ENCODE peak calls at places on chromosomes 7 and 10, in eight cellular contexts. S, A, C, N, K, Z, O and W are unnamed samples.

GRCh38 chr10:29583674-29584073 is 51.1 kb downstream of the SVIL start:
- DNase-seq in S (no peak), A (no peak), K (no peak), Z (no peak), O (no peak), N (no peak), C (no peak), W (no peak)

GRCh38 chr7:158828343-158829020 is 827 bp downstream of the ESYT2 start:
- DNase-seq in N (peak; percentile 74), S (peak; percentile 29), K (no peak), O (peak; percentile 63), C (peak; percentile 68), A (no peak), Z (no peak), W (no peak)

GRCh38 chr7:78587443-78588044 is 789.0 kb downstream of the PHTF2 start:
- DNase-seq in K (no peak), N (no peak), A (no peak), O (no peak), Z (no peak), S (peak; percentile 41), C (peak; percentile 46), W (peak; percentile 29)

GRCh38 chr7:157507987-157508386 is 171.2 kb downstream of the DNAJB6 start:
- DNase-seq in N (no peak), K (no peak), A (no peak), S (no peak), C (no peak), O (no peak), Z (no peak), W (no peak)

GRCh38 chr7:149196705-149197171 is 1.4 kb downstream of the ZNF282 start:
- DNase-seq in O (no peak), K (no peak), S (peak; percentile 18), C (peak; percentile 49), Z (no peak), A (no peak), N (no peak), W (no peak)

GRCh38 chr10:14837756-14838581 is at the start of the genes CDNF, HSPA14 and MSANTD7:
- DNase-seq in S (peak; percentile 99), C (peak; percentile 100), N (peak; percentile 100), A (peak; percentile 100), K (peak; percentile 99), O (peak; percentile 100), Z (peak; percentile 96), W (peak; percentile 100)

GRCh38 chr7:1402791-1403755 is 56.2 kb downstream of the MICALL2 start:
- DNase-seq in K (no peak), S (no peak), N (no peak), C (no peak), Z (no peak), O (no peak), A (no peak), W (no peak)

GRCh38 chr10:121108051-121108450 is 256.9 kb downstream of the WDR11 start:
- DNase-seq in N (no peak), C (no peak), S (no peak), O (no peak), Z (no peak), K (no peak), A (no peak), W (no peak)

GRCh38 chr7:37943905-37944736 is 23.7 kb downstream of the EPDR1 start:
- DNase-seq in K (no peak), C (no peak), A (no peak), N (no peak), O (no peak), Z (no peak), S (no peak), W (no peak)

GRCh38 chr7:73974101-73974947 is 53.6 kb upstream of the ELN start:
- DNase-seq in S (no peak), Z (no peak), K (no peak), O (peak; percentile 39), C (no peak), A (no peak), N (no peak), W (no peak)

GRCh38 chr7:29377718-29378117 is 183.1 kb downstream of the CHN2 start:
- DNase-seq in Z (no peak), S (no peak), K (no peak), O (no peak), C (no peak), A (no peak), N (peak; percentile 57), W (no peak)

GRCh38 chr7:100370303-100370702 is 3.0 kb upstream of the PILRA start:
- DNase-seq in A (no peak), N (no peak), C (peak; percentile 47), S (no peak), O (no peak), Z (no peak), K (no peak), W (no peak)

GRCh38 chr7:95993420-95993819 is 221.1 kb downstream of the DYNC1I1 start:
- DNase-seq in C (no peak), A (no peak), Z (no peak), K (no peak), S (no peak), N (no peak), O (no peak), W (no peak)

GRCh38 chr7:100567751-100568175 is 5.9 kb downstream of the SAP25 start:
- DNase-seq in N (peak; percentile 82), O (no peak), Z (no peak), K (no peak), S (no peak), C (no peak), A (no peak), W (no peak)

DNA sequence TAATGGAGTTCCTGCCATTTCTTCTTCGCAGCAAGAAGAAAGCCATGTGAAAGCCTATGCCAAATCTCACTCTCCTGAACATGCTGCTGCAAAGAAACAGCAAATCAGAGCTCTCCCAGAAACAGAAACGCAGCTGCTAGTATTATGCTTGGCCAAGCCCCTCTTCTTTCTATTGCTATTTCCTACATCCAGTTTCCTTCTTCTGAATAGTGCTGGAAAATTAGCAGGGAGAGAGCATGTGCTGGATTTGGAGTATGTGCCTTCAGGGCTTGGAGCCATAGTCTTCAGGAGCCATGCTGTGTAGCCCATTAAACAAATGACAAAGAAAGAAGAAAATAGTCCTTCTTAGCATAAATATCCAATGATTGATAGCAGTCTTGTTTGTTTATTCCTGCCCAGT is 852.0 kb upstream of the PHF14 start:
- DNase-seq in Z (no peak), S (no peak), N (no peak), O (no peak), C (peak; percentile 17), K (no peak), A (no peak), W (no peak)
- H3K4me3 ChIP-seq in Z (no peak overlapping the region), S (no peak overlapping the region), N (no peak overlapping the region), O (no peak overlapping the region), C (no peak overlapping the region), K (no peak overlapping the region), A (no peak overlapping the region), W (no peak overlapping the region)

GRCh38 chr7:129877146-129877792 is 75.5 kb downstream of the UBE2H start:
- DNase-seq in C (no peak), N (no peak), O (no peak), S (no peak), K (no peak), A (no peak), Z (no peak), W (no peak)

GRCh38 chr7:129874722-129875121 is 78.0 kb downstream of the UBE2H start:
- DNase-seq in N (no peak), A (no peak), K (no peak), Z (no peak), C (no peak), S (no peak), O (no peak), W (no peak)

GRCh38 chr7:129875160-129875559 is 77.6 kb downstream of the UBE2H start:
- DNase-seq in O (no peak), C (peak; percentile 12), A (no peak), K (no peak), S (no peak), Z (no peak), N (no peak), W (no peak)

GRCh38 chr7:129872054-129872453 is 80.7 kb downstream of the UBE2H start:
- DNase-seq in S (no peak), Z (no peak), N (no peak), O (no peak), A (no peak), K (no peak), C (no peak), W (no peak)

DNA sequence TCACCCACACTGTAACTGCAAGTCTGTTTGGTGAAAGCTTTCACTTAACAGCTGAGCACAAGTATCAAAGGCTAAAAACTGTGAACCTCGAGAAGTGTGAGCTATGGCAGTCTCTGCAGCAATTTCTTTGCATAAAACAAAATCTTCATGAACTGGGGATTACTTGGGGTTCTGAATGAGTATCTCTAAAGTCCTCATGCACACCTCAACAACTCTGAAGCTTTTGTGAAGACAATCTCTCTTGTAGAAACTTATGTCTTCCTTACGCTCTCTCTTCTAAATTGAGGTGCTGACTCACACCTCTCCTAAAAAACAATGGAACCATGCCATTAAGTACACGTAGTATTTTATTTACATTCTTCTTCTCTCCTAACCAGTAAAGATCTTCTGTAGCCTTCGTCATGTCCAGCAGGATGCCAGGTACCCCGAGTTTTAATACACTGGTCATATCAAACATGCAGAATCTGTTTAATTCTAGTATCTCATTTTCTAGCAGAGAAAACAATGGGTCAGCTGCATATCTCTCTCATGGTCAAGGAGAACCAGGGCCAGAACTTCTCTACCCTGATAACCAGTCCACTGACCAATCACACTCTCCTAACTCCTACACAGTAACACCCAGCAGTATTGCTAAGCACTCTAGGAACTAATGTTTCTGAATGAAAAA is 76.9 kb downstream of the UBE2H start:
- DNase-seq in K (no peak), A (peak; percentile 66), Z (no peak), N (no peak), O (no peak), C (peak; percentile 53), S (peak; percentile 30), W (peak; percentile 64)
- H3K4me3 ChIP-seq in K (no peak overlapping the region), A (no peak overlapping the region), Z (no peak overlapping the region), N (no peak overlapping the region), O (no peak overlapping the region), C (no peak overlapping the region), S (peak overlapping the region; percentile 31), W (peak overlapping the region; percentile 20)

GRCh38 chr7:151902306-151902705 is 25.4 kb upstream of the PRKAG2 start:
- DNase-seq in O (no peak), A (no peak), K (no peak), C (no peak), N (no peak), Z (no peak), S (no peak), W (no peak)

GRCh38 chr7:151900591-151901312 is 23.8 kb upstream of the PRKAG2 start:
- DNase-seq in A (no peak), K (no peak), N (no peak), S (no peak), C (no peak), Z (no peak), O (no peak), W (no peak)

GRCh38 chr7:151899513-151900360 is 22.8 kb upstream of the PRKAG2 start:
- DNase-seq in C (no peak), Z (no peak), K (no peak), A (no peak), N (no peak), S (no peak), O (no peak), W (no peak)

GRCh38 chr7:151901828-151902227 is 24.9 kb upstream of the PRKAG2 start:
- DNase-seq in S (no peak), N (no peak), O (no peak), Z (no peak), K (no peak), A (no peak), C (no peak), W (no peak)

GRCh38 chr7:151901313-151901669 is 24.4 kb upstream of the PRKAG2 start:
- DNase-seq in S (no peak), A (no peak), Z (no peak), O (no peak), N (no peak), C (no peak), K (no peak), W (no peak)
- H3K4me3 ChIP-seq in S (no peak overlapping the region), A (no peak overlapping the region), Z (no peak overlapping the region), O (no peak overlapping the region), N (no peak overlapping the region), C (no peak overlapping the region), K (no peak overlapping the region), W (no peak overlapping the region)

GRCh38 chr7:76259124-76260086 is 43.1 kb upstream of the HSPB1 start:
- DNase-seq in K (no peak), C (peak; percentile 43), Z (no peak), S (no peak), A (no peak), O (no peak), N (no peak), W (no peak)
- H3K4me3 ChIP-seq in K (no peak overlapping the region), C (no peak overlapping the region), Z (no peak overlapping the region), S (peak overlapping the region; percentile 62), A (no peak overlapping the region), O (no peak overlapping the region), N (no peak overlapping the region), W (no peak overlapping the region)